ENCODE peak calls at places on chromosomes 5 and 9, in five cellular contexts. A is NCI-H524, M is mucosa of gallbladder, P is WTC11, G is astrocyte of the hippocampus. U is an unnamed sample.

GRCh38 chr5:96031811-96032261 is 70.2 kb upstream of the ELL2 start:
- DNase-seq in M (no peak), P (no peak), A (no peak), G (peak), U (no peak)

GRCh38 chr9:111754800-111755199 is 39.9 kb downstream of the SHOC1 start:
- DNase-seq in A (no peak), G (no peak), P (no peak), M (no peak), U (no peak)

GRCh38 chr9:127207734-127208410 is 56.7 kb upstream of the GARNL3 start:
- DNase-seq in A (no peak), M (no peak), P (no peak), G (no peak), U (no peak)

GRCh38 chr9:125904155-125904841 is 157.1 kb downstream of the PBX3 start:
- DNase-seq in A (no peak), M (no peak), P (no peak), G (peak), U (no peak)

GRCh38 chr9:101398930-101399640 is 434 bp downstream of the ZNF189 start:
- DNase-seq in G (no peak), A (no peak), P (no peak), M (no peak), U (peak)

GRCh38 chr9:28539432-28539831 is 966.2 kb upstream of the C9orf72 start:
- DNase-seq in G (no peak), A (no peak), M (no peak), P (no peak), U (no peak)

GRCh38 chr5:79416499-79416898 is 97.4 kb downstream of the HOMER1 start:
- DNase-seq in M (no peak), G (no peak), P (no peak), A (no peak), U (peak)

GRCh38 chr5:140402258-140403074 is 833 bp downstream of the ANKHD1 start:
- DNase-seq in P (peak), A (no peak), G (peak), M (peak), U (peak)

GRCh38 chr9:107750741-107751521 is 261.4 kb upstream of the KLF4 start:
- DNase-seq in P (no peak), A (no peak), M (peak), G (peak), U (peak)

GRCh38 chr9:38344566-38345324 is 47.8 kb upstream of the ALDH1B1 start:
- DNase-seq in M (peak), A (no peak), G (no peak), P (no peak), U (no peak)

GRCh38 chr9:1337169-1337568 is 287.0 kb downstream of the DMRT2 start:
- DNase-seq in A (no peak), M (no peak), G (no peak), P (no peak), U (no peak)

GRCh38 chr5:72498284-72498683 is 8.9 kb downstream of the ZNF366 start:
- DNase-seq in G (peak), M (no peak), A (no peak), P (no peak), U (no peak)

GRCh38 chr9:99259231-99259918 is 37.3 kb downstream of the SEC61B start:
- DNase-seq in M (peak), G (peak), P (peak), A (no peak), U (peak)

GRCh38 chr5:111364992-111365391 is 140.8 kb downstream of the CAMK4 start:
- DNase-seq in P (no peak), A (no peak), M (no peak), G (peak), U (peak)

GRCh38 chr9:16213781-16214515 is 656.5 kb downstream of the BNC2 start:
- DNase-seq in P (no peak), M (peak), A (no peak), G (peak), U (peak)

GRCh38 chr9:130042931-130043653 is at the start of gene FNBP1:
- DNase-seq in M (peak), A (peak), G (peak), P (peak), U (peak)

GRCh38 chr5:176627582-176627981 is 2.8 kb downstream of the SNCB start:
- DNase-seq in P (no peak), M (no peak), G (no peak), A (no peak), U (no peak)

GRCh38 chr9:136416427-136416826 is 6.0 kb downstream of the PMPCA start:
- DNase-seq in M (no peak), P (no peak), A (no peak), G (no peak), U (no peak)

GRCh38 chr5:101942321-101942882 is 353.7 kb downstream of the SLCO4C1 start:
- DNase-seq in P (peak), A (no peak), G (peak), M (peak), U (no peak)

GRCh38 chr5:149317281-149318048 is 27.8 kb upstream of the GRPEL2 start:
- DNase-seq in M (peak), G (peak), P (no peak), A (peak), U (peak)

GRCh38 chr9:94167055-94167346 is 82.7 kb downstream of the PTPDC1 start:
- DNase-seq in P (no peak), M (no peak), A (no peak), G (no peak), U (no peak)

GRCh38 chr9:137308102-137308619 is 6.1 kb upstream of the NRARP start:
- DNase-seq in G (no peak), A (no peak), M (no peak), P (no peak), U (no peak)

GRCh38 chr5:177462021-177462670 is 11.3 kb downstream of the DBN1 start:
- DNase-seq in A (no peak), P (no peak), G (no peak), M (no peak), U (no peak)

GRCh38 chr9:137313956-137314560 is 12.0 kb upstream of the NRARP start:
- DNase-seq in P (no peak), M (no peak), A (no peak), G (peak), U (no peak)

GRCh38 chr5:18285257-18285656 is 651.0 kb downstream of the TAF11L14 start:
- DNase-seq in P (no peak), M (no peak), G (no peak), A (no peak), U (no peak)

GRCh38 chr9:28207657-28208056 is 634.4 kb upstream of the C9orf72 start:
- DNase-seq in M (no peak), P (no peak), G (no peak), A (no peak), U (no peak)

GRCh38 chr5:173204185-173204979 is 30.6 kb downstream of the NKX2-5 start:
- DNase-seq in G (peak), A (no peak), P (no peak), M (no peak), U (peak)

GRCh38 chr9:98094851-98095250 is 24.2 kb downstream of the TRIM14 start:
- DNase-seq in P (no peak), M (no peak), G (no peak), A (no peak), U (no peak)

GRCh38 chr5:150801117-150801927 is 22.8 kb downstream of the SMIM3 start:
- DNase-seq in M (peak), A (peak), P (no peak), G (peak), U (peak)